ENCODE peak calls at places on chromosomes 5 and 9, in six cellular contexts. One of them, this sample, is unnamed.
A peak's percentile ranks its signal among the peaks of the same experiment; 100 is the strongest.

GRCh38 chr5:53366245-53366644 is 114.2 kb upstream of the FST start:
- DNase-seq in tibial artery: no peak
- DNase-seq in EL: peak; percentile 42
- DNase-seq in progenitor cell of endocrine pancreas: no peak
- DNase-seq in effector memory CD4-positive, alpha-beta T cell: no peak
- DNase-seq in T47D: no peak
- DNase-seq in this sample: no peak

GRCh38 chr5:16179511-16179935 is at the start of gene MARCHF11:
- DNase-seq in tibial artery: no peak
- DNase-seq in EL: no peak
- DNase-seq in progenitor cell of endocrine pancreas: peak; percentile 25
- DNase-seq in effector memory CD4-positive, alpha-beta T cell: no peak
- DNase-seq in T47D: no peak
- DNase-seq in this sample: no peak

GRCh38 chr5:141476132-141476909 is 555 bp downstream of the PCDHGC3 start:
- DNase-seq in tibial artery: peak; percentile 68
- DNase-seq in EL: peak; percentile 80
- DNase-seq in progenitor cell of endocrine pancreas: no peak
- DNase-seq in effector memory CD4-positive, alpha-beta T cell: no peak
- DNase-seq in T47D: peak; percentile 83
- DNase-seq in this sample: no peak

GRCh38 chr9:126158591-126159519 is 167.8 kb upstream of the MVB12B start:
- DNase-seq in tibial artery: no peak
- DNase-seq in EL: no peak
- DNase-seq in progenitor cell of endocrine pancreas: no peak
- DNase-seq in effector memory CD4-positive, alpha-beta T cell: no peak
- DNase-seq in T47D: no peak
- DNase-seq in this sample: no peak

GRCh38 chr9:5509573-5509972 is 758 bp upstream of the PDCD1LG2 start:
- DNase-seq in tibial artery: no peak
- DNase-seq in EL: peak; percentile 99
- DNase-seq in progenitor cell of endocrine pancreas: no peak
- DNase-seq in effector memory CD4-positive, alpha-beta T cell: no peak
- DNase-seq in T47D: no peak
- DNase-seq in this sample: no peak

GRCh38 chr9:88092699-88093359 is 45.4 kb downstream of the SPATA31C2 start:
- DNase-seq in tibial artery: no peak
- DNase-seq in EL: peak; percentile 44
- DNase-seq in progenitor cell of endocrine pancreas: no peak
- DNase-seq in effector memory CD4-positive, alpha-beta T cell: no peak
- DNase-seq in T47D: no peak
- DNase-seq in this sample: no peak

GRCh38 chr9:127353882-127354281 is 43.1 kb upstream of the SLC2A8 start:
- DNase-seq in tibial artery: no peak
- DNase-seq in EL: no peak
- DNase-seq in progenitor cell of endocrine pancreas: no peak
- DNase-seq in effector memory CD4-positive, alpha-beta T cell: no peak
- DNase-seq in T47D: no peak
- DNase-seq in this sample: no peak

GRCh38 chr5:157947156-157947555 is 88.2 kb upstream of the CLINT1 start:
- DNase-seq in tibial artery: no peak
- DNase-seq in EL: no peak
- DNase-seq in progenitor cell of endocrine pancreas: no peak
- DNase-seq in effector memory CD4-positive, alpha-beta T cell: no peak
- DNase-seq in T47D: no peak
- DNase-seq in this sample: no peak

GRCh38 chr5:94900006-94900505 is 281.6 kb downstream of the SLF1 start:
- DNase-seq in tibial artery: no peak
- DNase-seq in EL: no peak
- DNase-seq in progenitor cell of endocrine pancreas: no peak
- DNase-seq in effector memory CD4-positive, alpha-beta T cell: no peak
- DNase-seq in T47D: no peak
- DNase-seq in this sample: no peak

GRCh38 chr9:123081824-123082223 is 48.4 kb downstream of the GPR21 start:
- DNase-seq in tibial artery: no peak
- DNase-seq in EL: peak; percentile 51
- DNase-seq in progenitor cell of endocrine pancreas: no peak
- DNase-seq in effector memory CD4-positive, alpha-beta T cell: no peak
- DNase-seq in T47D: peak; percentile 62
- DNase-seq in this sample: no peak

GRCh38 chr9:120531683-120532300 is 48.2 kb downstream of the CDK5RAP2 start:
- DNase-seq in tibial artery: no peak
- DNase-seq in EL: peak; percentile 34
- DNase-seq in progenitor cell of endocrine pancreas: no peak
- DNase-seq in effector memory CD4-positive, alpha-beta T cell: no peak
- DNase-seq in T47D: peak; percentile 82
- DNase-seq in this sample: no peak

GRCh38 chr5:93422652-93423332 is 158.2 kb downstream of the NR2F1-AS1 start:
- DNase-seq in tibial artery: no peak
- DNase-seq in EL: no peak
- DNase-seq in progenitor cell of endocrine pancreas: no peak
- DNase-seq in effector memory CD4-positive, alpha-beta T cell: no peak
- DNase-seq in T47D: no peak
- DNase-seq in this sample: no peak

GRCh38 chr9:30012622-30013021 is 2371.8 kb upstream of the ACO1 start:
- DNase-seq in tibial artery: no peak
- DNase-seq in EL: no peak
- DNase-seq in progenitor cell of endocrine pancreas: no peak
- DNase-seq in effector memory CD4-positive, alpha-beta T cell: no peak
- DNase-seq in T47D: no peak
- DNase-seq in this sample: no peak

GRCh38 chr5:4022991-4023390 is 427.4 kb downstream of the IRX1 start:
- DNase-seq in tibial artery: no peak
- DNase-seq in EL: no peak
- DNase-seq in progenitor cell of endocrine pancreas: no peak
- DNase-seq in effector memory CD4-positive, alpha-beta T cell: no peak
- DNase-seq in T47D: no peak
- DNase-seq in this sample: no peak

GRCh38 chr9:2285411-2285810 is 270.3 kb downstream of the SMARCA2 start:
- DNase-seq in tibial artery: no peak
- DNase-seq in EL: no peak
- DNase-seq in progenitor cell of endocrine pancreas: no peak
- DNase-seq in effector memory CD4-positive, alpha-beta T cell: no peak
- DNase-seq in T47D: no peak
- DNase-seq in this sample: no peak

GRCh38 chr9:121814594-121814993 is 163.2 kb downstream of the DAB2IP start:
- DNase-seq in tibial artery: no peak
- DNase-seq in EL: no peak
- DNase-seq in progenitor cell of endocrine pancreas: no peak
- DNase-seq in effector memory CD4-positive, alpha-beta T cell: no peak
- DNase-seq in T47D: no peak
- DNase-seq in this sample: no peak

GRCh38 chr5:171470420-171470819 is 51.0 kb downstream of the FGF18 start:
- DNase-seq in tibial artery: no peak
- DNase-seq in EL: no peak
- DNase-seq in progenitor cell of endocrine pancreas: no peak
- DNase-seq in effector memory CD4-positive, alpha-beta T cell: no peak
- DNase-seq in T47D: no peak
- DNase-seq in this sample: no peak

GRCh38 chr5:135178476-135179155 is 144.6 kb upstream of the PITX1 start:
- DNase-seq in tibial artery: no peak
- DNase-seq in EL: no peak
- DNase-seq in progenitor cell of endocrine pancreas: no peak
- DNase-seq in effector memory CD4-positive, alpha-beta T cell: no peak
- DNase-seq in T47D: no peak
- DNase-seq in this sample: no peak

GRCh38 chr5:172778223-172778814 is 7.3 kb upstream of the DUSP1 start:
- DNase-seq in tibial artery: peak; percentile 75
- DNase-seq in EL: peak; percentile 90
- DNase-seq in progenitor cell of endocrine pancreas: peak; percentile 43
- DNase-seq in effector memory CD4-positive, alpha-beta T cell: no peak
- DNase-seq in T47D: no peak
- DNase-seq in this sample: no peak

GRCh38 chr5:57600321-57600720 is 117.7 kb upstream of the ACTBL2 start:
- DNase-seq in tibial artery: no peak
- DNase-seq in EL: no peak
- DNase-seq in progenitor cell of endocrine pancreas: no peak
- DNase-seq in effector memory CD4-positive, alpha-beta T cell: no peak
- DNase-seq in T47D: no peak
- DNase-seq in this sample: no peak

GRCh38 chr9:108991479-108991878 is 21.8 kb downstream of the CTNNAL1 start:
- DNase-seq in tibial artery: no peak
- DNase-seq in EL: no peak
- DNase-seq in progenitor cell of endocrine pancreas: no peak
- DNase-seq in effector memory CD4-positive, alpha-beta T cell: no peak
- DNase-seq in T47D: no peak
- DNase-seq in this sample: no peak

GRCh38 chr9:124708633-124709032 is 62.5 kb downstream of the NR6A1 start:
- DNase-seq in tibial artery: no peak
- DNase-seq in EL: peak; percentile 96
- DNase-seq in progenitor cell of endocrine pancreas: no peak
- DNase-seq in effector memory CD4-positive, alpha-beta T cell: no peak
- DNase-seq in T47D: peak; percentile 69
- DNase-seq in this sample: no peak

GRCh38 chr5:149150457-149150856 is 9.2 kb downstream of the ABLIM3 start:
- DNase-seq in tibial artery: no peak
- DNase-seq in EL: peak; percentile 33
- DNase-seq in progenitor cell of endocrine pancreas: no peak
- DNase-seq in effector memory CD4-positive, alpha-beta T cell: no peak
- DNase-seq in T47D: no peak
- DNase-seq in this sample: no peak

GRCh38 chr5:60997721-60998120 is 52.7 kb downstream of the NDUFAF2 start:
- DNase-seq in tibial artery: no peak
- DNase-seq in EL: no peak
- DNase-seq in progenitor cell of endocrine pancreas: no peak
- DNase-seq in effector memory CD4-positive, alpha-beta T cell: no peak
- DNase-seq in T47D: no peak
- DNase-seq in this sample: no peak

GRCh38 chr9:130237071-130237470 is 28.5 kb upstream of the HMCN2 start:
- DNase-seq in tibial artery: no peak
- DNase-seq in EL: no peak
- DNase-seq in progenitor cell of endocrine pancreas: no peak
- DNase-seq in effector memory CD4-positive, alpha-beta T cell: no peak
- DNase-seq in T47D: no peak
- DNase-seq in this sample: no peak

GRCh38 chr5:63043792-63044191 is 465.2 kb downstream of the LRRC70 start:
- DNase-seq in tibial artery: no peak
- DNase-seq in EL: no peak
- DNase-seq in progenitor cell of endocrine pancreas: no peak
- DNase-seq in effector memory CD4-positive, alpha-beta T cell: no peak
- DNase-seq in T47D: no peak
- DNase-seq in this sample: no peak

GRCh38 chr9:116191757-116192415 is 38.3 kb downstream of the PAPPA start:
- DNase-seq in tibial artery: no peak
- DNase-seq in EL: no peak
- DNase-seq in progenitor cell of endocrine pancreas: no peak
- DNase-seq in effector memory CD4-positive, alpha-beta T cell: no peak
- DNase-seq in T47D: no peak
- DNase-seq in this sample: no peak

GRCh38 chr9:136190656-136191548 is 14.0 kb downstream of the LHX3 start:
- DNase-seq in tibial artery: no peak
- DNase-seq in EL: no peak
- DNase-seq in progenitor cell of endocrine pancreas: no peak
- DNase-seq in effector memory CD4-positive, alpha-beta T cell: no peak
- DNase-seq in T47D: no peak
- DNase-seq in this sample: no peak

GRCh38 chr5:163190762-163191161 is 246.6 kb upstream of the CCNG1 start:
- DNase-seq in tibial artery: no peak
- DNase-seq in EL: no peak
- DNase-seq in progenitor cell of endocrine pancreas: no peak
- DNase-seq in effector memory CD4-positive, alpha-beta T cell: no peak
- DNase-seq in T47D: no peak
- DNase-seq in this sample: no peak

GRCh38 chr5:123359866-123360569 is 63.2 kb downstream of the CEP120 start:
- DNase-seq in tibial artery: peak; percentile 49
- DNase-seq in EL: no peak
- DNase-seq in progenitor cell of endocrine pancreas: no peak
- DNase-seq in effector memory CD4-positive, alpha-beta T cell: no peak
- DNase-seq in T47D: no peak
- DNase-seq in this sample: no peak

GRCh38 chr5:54774281-54775171 is 210.9 kb downstream of the ESM1 start:
- DNase-seq in tibial artery: peak; percentile 83
- DNase-seq in EL: no peak
- DNase-seq in progenitor cell of endocrine pancreas: no peak
- DNase-seq in effector memory CD4-positive, alpha-beta T cell: no peak
- DNase-seq in T47D: no peak
- DNase-seq in this sample: no peak

GRCh38 chr9:99752710-99753109 is 69.0 kb upstream of the NR4A3 start:
- DNase-seq in tibial artery: no peak
- DNase-seq in EL: peak; percentile 81
- DNase-seq in progenitor cell of endocrine pancreas: no peak
- DNase-seq in effector memory CD4-positive, alpha-beta T cell: no peak
- DNase-seq in T47D: no peak
- DNase-seq in this sample: no peak

GRCh38 chr9:32069169-32069813 is 315.2 kb upstream of the ACO1 start:
- DNase-seq in tibial artery: no peak
- DNase-seq in EL: no peak
- DNase-seq in progenitor cell of endocrine pancreas: no peak
- DNase-seq in effector memory CD4-positive, alpha-beta T cell: no peak
- DNase-seq in T47D: peak; percentile 10
- DNase-seq in this sample: no peak

GRCh38 chr5:37792976-37793328 is 46.9 kb downstream of the GDNF start:
- DNase-seq in tibial artery: no peak
- DNase-seq in EL: peak; percentile 96
- DNase-seq in progenitor cell of endocrine pancreas: no peak
- DNase-seq in effector memory CD4-positive, alpha-beta T cell: no peak
- DNase-seq in T47D: no peak
- DNase-seq in this sample: no peak